ENCODE peak calls at places on chromosome 5, in five cellular contexts. One of them, this sample, is unnamed.

GRCh38 chr5:15620501-15620900 is 120.5 kb downstream of the FBXL7 start:
- DNase-seq in iris pigment epithelial cell: peak; percentile 70
- DNase-seq in NCI-H526 treated with DMSO at 0.1 percent for 48 hours: no peak
- DNase-seq in hippocampal formation: no peak
- DNase-seq in activated CD8-positive, alpha-beta memory T cell treated with anti-CD3 and anti-CD28 coated beads for 48 hours: no peak
- DNase-seq in this sample: no peak

GRCh38 chr5:168734657-168735344 is 155.6 kb upstream of the PANK3 start:
- DNase-seq in iris pigment epithelial cell: no peak
- DNase-seq in NCI-H526 treated with DMSO at 0.1 percent for 48 hours: no peak
- DNase-seq in hippocampal formation: no peak
- DNase-seq in activated CD8-positive, alpha-beta memory T cell treated with anti-CD3 and anti-CD28 coated beads for 48 hours: no peak
- DNase-seq in this sample: no peak

GRCh38 chr5:1247811-1248210 is 22.6 kb downstream of the SLC6A18 start:
- DNase-seq in iris pigment epithelial cell: no peak
- DNase-seq in NCI-H526 treated with DMSO at 0.1 percent for 48 hours: no peak
- DNase-seq in hippocampal formation: no peak
- DNase-seq in activated CD8-positive, alpha-beta memory T cell treated with anti-CD3 and anti-CD28 coated beads for 48 hours: no peak
- DNase-seq in this sample: no peak

GRCh38 chr5:6319116-6319515 is 59.2 kb downstream of the MED10 start:
- DNase-seq in iris pigment epithelial cell: no peak
- DNase-seq in NCI-H526 treated with DMSO at 0.1 percent for 48 hours: no peak
- DNase-seq in hippocampal formation: no peak
- DNase-seq in activated CD8-positive, alpha-beta memory T cell treated with anti-CD3 and anti-CD28 coated beads for 48 hours: no peak
- DNase-seq in this sample: no peak

GRCh38 chr5:151288180-151288579 is 15.4 kb downstream of the SLC36A3 start:
- DNase-seq in iris pigment epithelial cell: no peak
- DNase-seq in NCI-H526 treated with DMSO at 0.1 percent for 48 hours: no peak
- DNase-seq in hippocampal formation: no peak
- DNase-seq in activated CD8-positive, alpha-beta memory T cell treated with anti-CD3 and anti-CD28 coated beads for 48 hours: no peak
- DNase-seq in this sample: no peak

GRCh38 chr5:51495672-51496071 is 112.4 kb downstream of the ISL1 start:
- DNase-seq in iris pigment epithelial cell: peak; percentile 43
- DNase-seq in NCI-H526 treated with DMSO at 0.1 percent for 48 hours: no peak
- DNase-seq in hippocampal formation: no peak
- DNase-seq in activated CD8-positive, alpha-beta memory T cell treated with anti-CD3 and anti-CD28 coated beads for 48 hours: no peak
- DNase-seq in this sample: no peak

GRCh38 chr5:1570975-1571374 is 47.2 kb upstream of the LPCAT1 start:
- DNase-seq in iris pigment epithelial cell: no peak
- DNase-seq in NCI-H526 treated with DMSO at 0.1 percent for 48 hours: no peak
- DNase-seq in hippocampal formation: no peak
- DNase-seq in activated CD8-positive, alpha-beta memory T cell treated with anti-CD3 and anti-CD28 coated beads for 48 hours: no peak
- DNase-seq in this sample: no peak

GRCh38 chr5:180323929-180324632 is 29.1 kb downstream of the GFPT2 start:
- DNase-seq in iris pigment epithelial cell: peak; percentile 91
- DNase-seq in NCI-H526 treated with DMSO at 0.1 percent for 48 hours: no peak
- DNase-seq in hippocampal formation: peak; percentile 37
- DNase-seq in activated CD8-positive, alpha-beta memory T cell treated with anti-CD3 and anti-CD28 coated beads for 48 hours: no peak
- DNase-seq in this sample: peak; percentile 49

GRCh38 chr5:114305402-114306207 is 56.3 kb upstream of the KCNN2 start:
- DNase-seq in iris pigment epithelial cell: peak; percentile 59
- DNase-seq in NCI-H526 treated with DMSO at 0.1 percent for 48 hours: no peak
- DNase-seq in hippocampal formation: no peak
- DNase-seq in activated CD8-positive, alpha-beta memory T cell treated with anti-CD3 and anti-CD28 coated beads for 48 hours: no peak
- DNase-seq in this sample: no peak

GRCh38 chr5:102670224-102670836 is 84.8 kb upstream of the PAM start:
- DNase-seq in iris pigment epithelial cell: peak; percentile 26
- DNase-seq in NCI-H526 treated with DMSO at 0.1 percent for 48 hours: no peak
- DNase-seq in hippocampal formation: no peak
- DNase-seq in activated CD8-positive, alpha-beta memory T cell treated with anti-CD3 and anti-CD28 coated beads for 48 hours: no peak
- DNase-seq in this sample: no peak

GRCh38 chr5:119347996-119348395 is 7.8 kb upstream of the TNFAIP8 start:
- DNase-seq in iris pigment epithelial cell: peak; percentile 62
- DNase-seq in NCI-H526 treated with DMSO at 0.1 percent for 48 hours: no peak
- DNase-seq in hippocampal formation: no peak
- DNase-seq in activated CD8-positive, alpha-beta memory T cell treated with anti-CD3 and anti-CD28 coated beads for 48 hours: no peak
- DNase-seq in this sample: no peak

GRCh38 chr5:68251386-68251785 is 35.8 kb downstream of the PIK3R1 start:
- DNase-seq in iris pigment epithelial cell: peak; percentile 52
- DNase-seq in NCI-H526 treated with DMSO at 0.1 percent for 48 hours: no peak
- DNase-seq in hippocampal formation: no peak
- DNase-seq in activated CD8-positive, alpha-beta memory T cell treated with anti-CD3 and anti-CD28 coated beads for 48 hours: no peak
- DNase-seq in this sample: no peak

GRCh38 chr5:99285606-99286005 is 356.8 kb upstream of the CHD1 start:
- DNase-seq in iris pigment epithelial cell: no peak
- DNase-seq in NCI-H526 treated with DMSO at 0.1 percent for 48 hours: no peak
- DNase-seq in hippocampal formation: no peak
- DNase-seq in activated CD8-positive, alpha-beta memory T cell treated with anti-CD3 and anti-CD28 coated beads for 48 hours: no peak
- DNase-seq in this sample: no peak

GRCh38 chr5:68134033-68134668 is 81.4 kb upstream of the PIK3R1 start:
- DNase-seq in iris pigment epithelial cell: peak; percentile 64
- DNase-seq in NCI-H526 treated with DMSO at 0.1 percent for 48 hours: no peak
- DNase-seq in hippocampal formation: no peak
- DNase-seq in activated CD8-positive, alpha-beta memory T cell treated with anti-CD3 and anti-CD28 coated beads for 48 hours: no peak
- DNase-seq in this sample: no peak

GRCh38 chr5:158074992-158075769 is 216.2 kb upstream of the CLINT1 start:
- DNase-seq in iris pigment epithelial cell: peak; percentile 77
- DNase-seq in NCI-H526 treated with DMSO at 0.1 percent for 48 hours: peak; percentile 60
- DNase-seq in hippocampal formation: peak; percentile 40
- DNase-seq in activated CD8-positive, alpha-beta memory T cell treated with anti-CD3 and anti-CD28 coated beads for 48 hours: peak; percentile 16
- DNase-seq in this sample: no peak

GRCh38 chr5:58507715-58508114 is 16.5 kb downstream of the GAPT start:
- DNase-seq in iris pigment epithelial cell: no peak
- DNase-seq in NCI-H526 treated with DMSO at 0.1 percent for 48 hours: no peak
- DNase-seq in hippocampal formation: no peak
- DNase-seq in activated CD8-positive, alpha-beta memory T cell treated with anti-CD3 and anti-CD28 coated beads for 48 hours: no peak
- DNase-seq in this sample: no peak

GRCh38 chr5:36878421-36879088 is 2.0 kb downstream of the NIPBL start:
- DNase-seq in iris pigment epithelial cell: peak; percentile 47
- DNase-seq in NCI-H526 treated with DMSO at 0.1 percent for 48 hours: peak; percentile 76
- DNase-seq in hippocampal formation: peak; percentile 7
- DNase-seq in activated CD8-positive, alpha-beta memory T cell treated with anti-CD3 and anti-CD28 coated beads for 48 hours: no peak
- DNase-seq in this sample: peak; percentile 30

GRCh38 chr5:154428208-154428607 is 17.6 kb upstream of the SAP30L start:
- DNase-seq in iris pigment epithelial cell: no peak
- DNase-seq in NCI-H526 treated with DMSO at 0.1 percent for 48 hours: no peak
- DNase-seq in hippocampal formation: no peak
- DNase-seq in activated CD8-positive, alpha-beta memory T cell treated with anti-CD3 and anti-CD28 coated beads for 48 hours: no peak
- DNase-seq in this sample: no peak

GRCh38 chr5:137923856-137924255 is 34.6 kb downstream of the PKD2L2 start:
- DNase-seq in iris pigment epithelial cell: peak; percentile 26
- DNase-seq in NCI-H526 treated with DMSO at 0.1 percent for 48 hours: no peak
- DNase-seq in hippocampal formation: peak; percentile 64
- DNase-seq in activated CD8-positive, alpha-beta memory T cell treated with anti-CD3 and anti-CD28 coated beads for 48 hours: no peak
- DNase-seq in this sample: no peak

GRCh38 chr5:66939094-66939493 is 257.5 kb downstream of the CD180 start:
- DNase-seq in iris pigment epithelial cell: no peak
- DNase-seq in NCI-H526 treated with DMSO at 0.1 percent for 48 hours: no peak
- DNase-seq in hippocampal formation: no peak
- DNase-seq in activated CD8-positive, alpha-beta memory T cell treated with anti-CD3 and anti-CD28 coated beads for 48 hours: no peak
- DNase-seq in this sample: no peak

GRCh38 chr5:40356248-40356647 is 323.5 kb upstream of the PTGER4 start:
- DNase-seq in iris pigment epithelial cell: no peak
- DNase-seq in NCI-H526 treated with DMSO at 0.1 percent for 48 hours: no peak
- DNase-seq in hippocampal formation: no peak
- DNase-seq in activated CD8-positive, alpha-beta memory T cell treated with anti-CD3 and anti-CD28 coated beads for 48 hours: no peak
- DNase-seq in this sample: no peak

GRCh38 chr5:172144291-172144815 is 43.7 kb downstream of the STK10 start:
- DNase-seq in iris pigment epithelial cell: peak; percentile 22
- DNase-seq in NCI-H526 treated with DMSO at 0.1 percent for 48 hours: no peak
- DNase-seq in hippocampal formation: peak; percentile 12
- DNase-seq in activated CD8-positive, alpha-beta memory T cell treated with anti-CD3 and anti-CD28 coated beads for 48 hours: no peak
- DNase-seq in this sample: peak; percentile 66

This sample was measured in dorsolateral prefrontal cortex.